ENCODE peak calls at places on chromosomes 12 and 14, in seven cellular contexts. R is K562, M is transverse colon, F is cardiac muscle cell, L is Panc1, S is fibroblast of lung, K is OCI-LY7. J is an unnamed sample. For H3K36me3 and H3K4me1, the result is how much of the 10 kb centered on the place peaks cover.

GRCh38 chr14:100608064-100608463 is 20.8 kb upstream of the BEGAIN start:
- DNase-seq in R (no peak), M (no peak), F (no peak), L (no peak), S (no peak), K (no peak), J (peak)

GRCh38 chr14:44497148-44497547 is 9.9 kb downstream of the FSCB start:
- DNase-seq in R (no peak), M (no peak), F (no peak), L (no peak), S (no peak), K (no peak), J (no peak)

GRCh38 chr12:67193705-67194104 is 75.5 kb upstream of the CAND1 start:
- DNase-seq in R (peak), M (no peak), F (peak), L (no peak), S (peak), K (peak), J (peak)

GRCh38 chr14:49691031-49691430 is 1.9 kb upstream of the KLHDC1 start:
- DNase-seq in R (peak), M (no peak), F (no peak), L (no peak), S (no peak), K (no peak), J (no peak)

GRCh38 chr12:129337413-129337812 is 484.1 kb downstream of the GLT1D1 start:
- DNase-seq in R (peak), M (no peak), F (no peak), L (no peak), S (no peak), K (no peak), J (peak)

GRCh38 chr12:1500095-1500801 is 94.1 kb downstream of the FBXL14 start:
- DNase-seq in R (peak), M (no peak), F (no peak), L (no peak), S (peak), K (no peak), J (no peak)

GRCh38 chr12:24280085-24280842 is 330.8 kb upstream of the SOX5 start:
- DNase-seq in R (no peak), M (no peak), F (no peak), L (no peak), S (no peak), K (no peak), J (no peak)

GRCh38 chr14:72801381-72801812 is 92.5 kb downstream of the DPF3 start:
- DNase-seq in R (no peak), M (no peak), F (no peak), L (peak), S (peak), K (no peak), J (no peak)

GRCh38 chr14:50821471-50822464 is 9.2 kb downstream of the NIN start:
- DNase-seq in R (peak), M (peak), F (no peak), L (no peak), S (no peak), K (no peak), J (no peak)

GRCh38 chr14:99602054-99602787 is 1.8 kb downstream of the CCDC85C start:
- DNase-seq in R (no peak), M (peak), F (peak), L (no peak), S (no peak), K (no peak), J (peak)

GRCh38 chr12:106865685-106866084 is 90.0 kb upstream of the TMEM263 start:
- DNase-seq in R (no peak), M (no peak), F (no peak), L (no peak), S (no peak), K (no peak), J (no peak)

GRCh38 chr12:120640840-120641833 is 711 bp downstream of the CABP1 start:
- DNase-seq in R (peak), M (peak), F (peak), L (no peak), S (peak), K (peak), J (peak)

DNA sequence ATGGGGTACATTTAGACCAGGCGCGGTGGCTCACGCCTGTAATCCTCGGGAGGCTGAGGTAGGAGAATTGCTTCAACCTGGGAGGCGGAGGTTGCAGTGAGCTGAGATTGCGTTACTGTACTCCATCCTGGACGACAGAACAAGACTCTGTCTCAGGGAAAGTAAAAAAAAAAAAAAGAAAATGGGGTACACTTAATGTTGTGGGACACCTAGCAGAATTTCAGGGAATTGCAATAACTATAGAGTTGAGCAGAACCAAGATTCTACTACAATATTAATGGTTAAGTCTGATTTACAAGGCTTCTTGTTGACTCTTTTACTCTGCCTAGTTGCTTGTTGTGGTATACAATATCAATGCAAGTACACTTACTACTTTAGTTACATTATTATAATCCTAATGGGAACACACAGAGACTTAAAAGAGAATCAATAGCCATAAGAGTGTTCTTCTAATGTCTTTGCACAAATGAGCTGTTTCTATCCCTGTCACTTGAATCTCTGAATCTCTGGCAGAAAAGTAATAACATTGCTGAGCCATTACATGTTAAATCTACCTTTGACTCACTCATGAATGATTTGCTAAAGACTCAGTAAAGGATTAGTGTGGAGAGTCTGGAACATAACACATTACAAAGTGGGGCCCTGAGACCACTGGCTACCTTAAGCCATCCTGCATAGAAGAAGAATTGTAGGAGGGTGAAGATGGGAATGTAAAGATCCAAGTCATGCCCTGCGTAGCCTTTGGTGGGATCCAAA is 22.7 kb downstream of the BEST3 start:
- DNase-seq in R (no peak), M (no peak), F (no peak), L (no peak), S (no peak), K (no peak), J (no peak)
- TF ChIP-seq CTCF in R (no peak), M (no peak), F (no peak), L (peak), S (no peak), K (peak), J (no peak)

DNA sequence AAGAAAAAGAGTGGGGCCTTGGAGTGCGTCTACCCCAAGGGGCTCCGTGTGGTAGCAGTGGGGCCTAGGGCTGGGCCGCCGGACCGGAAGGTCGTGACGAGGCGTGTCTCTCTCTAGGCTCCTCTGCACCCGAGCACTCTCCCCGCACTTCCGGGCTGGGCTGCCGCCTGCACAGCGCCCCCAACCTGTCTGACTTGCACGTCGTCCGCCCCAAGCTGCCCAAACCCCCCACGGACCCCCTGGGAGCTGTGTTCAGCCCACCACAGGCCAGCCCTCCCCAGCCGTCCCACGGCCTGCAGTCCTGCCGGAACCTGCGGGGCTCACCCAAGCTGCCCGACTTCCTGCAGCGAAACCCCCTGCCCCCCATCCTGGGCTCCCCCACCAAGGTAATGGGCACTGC is 13.3 kb upstream of the PUS1 start:
- DNase-seq in R (no peak), M (no peak), F (no peak), L (no peak), S (no peak), K (no peak), J (no peak)
- H3K36me3 ChIP-seq in R (under half), M (under half), F (under half), L (under half), S (under half), K (under half), J (under half)

GRCh38 chr14:24944800-24945199 is 105.1 kb downstream of the STXBP6 start:
- DNase-seq in R (no peak), M (no peak), F (no peak), L (no peak), S (no peak), K (no peak), J (no peak)

GRCh38 chr14:24938593-24938992 is 111.4 kb downstream of the STXBP6 start:
- DNase-seq in R (no peak), M (no peak), F (no peak), L (no peak), S (no peak), K (no peak), J (no peak)

GRCh38 chr14:24940213-24940783 is 109.6 kb downstream of the STXBP6 start:
- DNase-seq in R (no peak), M (no peak), F (peak), L (no peak), S (no peak), K (no peak), J (no peak)

GRCh38 chr14:24943024-24943423 is 106.9 kb downstream of the STXBP6 start:
- DNase-seq in R (no peak), M (peak), F (no peak), L (no peak), S (peak), K (no peak), J (no peak)

DNA sequence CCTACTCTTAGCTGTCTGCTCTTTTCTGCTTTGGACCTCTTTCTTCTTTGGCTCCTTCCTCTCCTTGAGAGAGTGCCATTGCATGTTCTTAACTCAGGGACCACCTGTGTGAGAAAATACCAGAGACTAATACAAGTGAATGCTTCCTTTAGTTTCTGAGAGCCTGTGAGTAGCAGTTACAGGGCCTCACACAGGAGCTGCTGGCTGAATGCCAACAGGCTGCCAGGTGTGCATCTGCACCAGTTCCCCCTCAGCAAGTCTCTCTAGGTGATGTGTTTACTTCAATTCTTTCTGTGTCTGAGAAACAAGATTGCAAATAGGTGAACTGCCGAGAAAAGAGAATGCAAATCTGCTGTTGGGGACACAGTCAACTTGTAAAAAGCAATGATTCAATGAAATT is 108.2 kb downstream of the STXBP6 start:
- DNase-seq in R (no peak), M (peak), F (peak), L (no peak), S (no peak), K (peak), J (no peak)
- H3K4me1 ChIP-seq in R (under half), M (under half), F (under half), L (under half), S (under half), K (under half), J (under half)

GRCh38 chr14:36524220-36524837 is 4.3 kb upstream of the NKX2-1 start:
- DNase-seq in R (no peak), M (no peak), F (no peak), L (no peak), S (no peak), K (no peak), J (no peak)
- TF ChIP-seq CTCF in R (peak), M (no peak), F (no peak), L (peak), S (no peak), K (no peak), J (no peak)

J was measured in testis.